ENCODE peak calls at places on chromosomes 3 and 15, in ten cellular contexts. One of them, this sample, is unnamed.

GRCh38 chr15:78879517-78880241 is 7.0 kb downstream of the MORF4L1 start:
- DNase-seq in thoracic aorta: no peak
- DNase-seq in adrenal gland: no peak
- DNase-seq in dorsolateral prefrontal cortex: no peak
- DNase-seq in choroid plexus epithelial cell: no peak
- DNase-seq in brain microvascular endothelial cell: no peak
- DNase-seq in astrocyte of the spinal cord: no peak
- DNase-seq in body of pancreas: no peak
- DNase-seq in mammary epithelial cell: no peak
- DNase-seq in fibroblast of lung: peak; percentile 26
- DNase-seq in this sample: no peak

GRCh38 chr15:42082141-42082540 is 12.2 kb downstream of the PLA2G4D start:
- DNase-seq in thoracic aorta: no peak
- DNase-seq in adrenal gland: no peak
- DNase-seq in dorsolateral prefrontal cortex: no peak
- DNase-seq in choroid plexus epithelial cell: no peak
- DNase-seq in brain microvascular endothelial cell: no peak
- DNase-seq in astrocyte of the spinal cord: no peak
- DNase-seq in body of pancreas: no peak
- DNase-seq in mammary epithelial cell: no peak
- DNase-seq in fibroblast of lung: no peak
- DNase-seq in this sample: no peak

GRCh38 chr3:48552111-48552911 is 4.3 kb downstream of the PFKFB4 start:
- DNase-seq in thoracic aorta: no peak
- DNase-seq in adrenal gland: no peak
- DNase-seq in dorsolateral prefrontal cortex: no peak
- DNase-seq in choroid plexus epithelial cell: no peak
- DNase-seq in brain microvascular endothelial cell: no peak
- DNase-seq in astrocyte of the spinal cord: no peak
- DNase-seq in body of pancreas: peak; percentile 94
- DNase-seq in mammary epithelial cell: no peak
- DNase-seq in fibroblast of lung: no peak
- DNase-seq in this sample: no peak

GRCh38 chr3:78140274-78140673 is 1100.4 kb downstream of the ROBO2 start:
- DNase-seq in thoracic aorta: no peak
- DNase-seq in adrenal gland: no peak
- DNase-seq in dorsolateral prefrontal cortex: no peak
- DNase-seq in choroid plexus epithelial cell: peak; percentile 53
- DNase-seq in brain microvascular endothelial cell: no peak
- DNase-seq in astrocyte of the spinal cord: peak; percentile 10
- DNase-seq in body of pancreas: no peak
- DNase-seq in mammary epithelial cell: no peak
- DNase-seq in fibroblast of lung: peak; percentile 26
- DNase-seq in this sample: no peak

GRCh38 chr15:63015618-63016017 is 26.9 kb upstream of the TPM1 start:
- DNase-seq in thoracic aorta: no peak
- DNase-seq in adrenal gland: peak; percentile 73
- DNase-seq in dorsolateral prefrontal cortex: no peak
- DNase-seq in choroid plexus epithelial cell: peak; percentile 85
- DNase-seq in brain microvascular endothelial cell: peak; percentile 78
- DNase-seq in astrocyte of the spinal cord: peak; percentile 69
- DNase-seq in body of pancreas: peak; percentile 41
- DNase-seq in mammary epithelial cell: peak; percentile 76
- DNase-seq in fibroblast of lung: peak; percentile 80
- DNase-seq in this sample: no peak

GRCh38 chr15:38670142-38671002 is 105.8 kb upstream of the RASGRP1 start:
- DNase-seq in thoracic aorta: no peak
- DNase-seq in adrenal gland: no peak
- DNase-seq in dorsolateral prefrontal cortex: no peak
- DNase-seq in choroid plexus epithelial cell: no peak
- DNase-seq in brain microvascular endothelial cell: no peak
- DNase-seq in astrocyte of the spinal cord: no peak
- DNase-seq in body of pancreas: no peak
- DNase-seq in mammary epithelial cell: no peak
- DNase-seq in fibroblast of lung: no peak
- DNase-seq in this sample: no peak

GRCh38 chr3:51819709-51820406 is 40.8 kb upstream of the IQCF6 start:
- DNase-seq in thoracic aorta: no peak
- DNase-seq in adrenal gland: no peak
- DNase-seq in dorsolateral prefrontal cortex: no peak
- DNase-seq in choroid plexus epithelial cell: no peak
- DNase-seq in brain microvascular endothelial cell: no peak
- DNase-seq in astrocyte of the spinal cord: no peak
- DNase-seq in body of pancreas: no peak
- DNase-seq in mammary epithelial cell: no peak
- DNase-seq in fibroblast of lung: no peak
- DNase-seq in this sample: no peak

GRCh38 chr3:177530908-177531307 is 333.6 kb upstream of the TBL1XR1 start:
- DNase-seq in thoracic aorta: no peak
- DNase-seq in adrenal gland: no peak
- DNase-seq in dorsolateral prefrontal cortex: no peak
- DNase-seq in choroid plexus epithelial cell: no peak
- DNase-seq in brain microvascular endothelial cell: no peak
- DNase-seq in astrocyte of the spinal cord: no peak
- DNase-seq in body of pancreas: no peak
- DNase-seq in mammary epithelial cell: no peak
- DNase-seq in fibroblast of lung: no peak
- DNase-seq in this sample: peak; percentile 8

GRCh38 chr3:160885791-160886286 is 129.8 kb downstream of the PPM1L start:
- DNase-seq in thoracic aorta: no peak
- DNase-seq in adrenal gland: peak; percentile 71
- DNase-seq in dorsolateral prefrontal cortex: peak; percentile 74
- DNase-seq in choroid plexus epithelial cell: peak; percentile 87
- DNase-seq in brain microvascular endothelial cell: peak; percentile 82
- DNase-seq in astrocyte of the spinal cord: peak; percentile 53
- DNase-seq in body of pancreas: peak; percentile 42
- DNase-seq in mammary epithelial cell: no peak
- DNase-seq in fibroblast of lung: peak; percentile 92
- DNase-seq in this sample: peak; percentile 47

GRCh38 chr15:89101302-89102191 is 13.3 kb downstream of the ABHD2 start:
- DNase-seq in thoracic aorta: peak; percentile 68
- DNase-seq in adrenal gland: peak; percentile 90
- DNase-seq in dorsolateral prefrontal cortex: no peak
- DNase-seq in choroid plexus epithelial cell: peak; percentile 98
- DNase-seq in brain microvascular endothelial cell: peak; percentile 96
- DNase-seq in astrocyte of the spinal cord: peak; percentile 98
- DNase-seq in body of pancreas: peak; percentile 68
- DNase-seq in mammary epithelial cell: peak; percentile 98
- DNase-seq in fibroblast of lung: peak; percentile 95
- DNase-seq in this sample: peak; percentile 97

GRCh38 chr15:90413411-90414379 is 25.7 kb downstream of the IQGAP1 start:
- DNase-seq in thoracic aorta: no peak
- DNase-seq in adrenal gland: no peak
- DNase-seq in dorsolateral prefrontal cortex: no peak
- DNase-seq in choroid plexus epithelial cell: peak; percentile 63
- DNase-seq in brain microvascular endothelial cell: peak; percentile 78
- DNase-seq in astrocyte of the spinal cord: peak; percentile 77
- DNase-seq in body of pancreas: no peak
- DNase-seq in mammary epithelial cell: no peak
- DNase-seq in fibroblast of lung: peak; percentile 59
- DNase-seq in this sample: no peak

GRCh38 chr3:181358060-181358459 is 353.7 kb upstream of the SOX2 start:
- DNase-seq in thoracic aorta: no peak
- DNase-seq in adrenal gland: no peak
- DNase-seq in dorsolateral prefrontal cortex: no peak
- DNase-seq in choroid plexus epithelial cell: no peak
- DNase-seq in brain microvascular endothelial cell: no peak
- DNase-seq in astrocyte of the spinal cord: no peak
- DNase-seq in body of pancreas: no peak
- DNase-seq in mammary epithelial cell: no peak
- DNase-seq in fibroblast of lung: no peak
- DNase-seq in this sample: no peak

GRCh38 chr15:88707766-88708165 is 69.0 kb downstream of the ISG20 start:
- DNase-seq in thoracic aorta: no peak
- DNase-seq in adrenal gland: no peak
- DNase-seq in dorsolateral prefrontal cortex: no peak
- DNase-seq in choroid plexus epithelial cell: no peak
- DNase-seq in brain microvascular endothelial cell: peak; percentile 15
- DNase-seq in astrocyte of the spinal cord: no peak
- DNase-seq in body of pancreas: no peak
- DNase-seq in mammary epithelial cell: no peak
- DNase-seq in fibroblast of lung: no peak
- DNase-seq in this sample: no peak

GRCh38 chr15:66108483-66109270 is 144.9 kb downstream of the MEGF11 start:
- DNase-seq in thoracic aorta: no peak
- DNase-seq in adrenal gland: no peak
- DNase-seq in dorsolateral prefrontal cortex: peak; percentile 22
- DNase-seq in choroid plexus epithelial cell: no peak
- DNase-seq in brain microvascular endothelial cell: no peak
- DNase-seq in astrocyte of the spinal cord: no peak
- DNase-seq in body of pancreas: no peak
- DNase-seq in mammary epithelial cell: no peak
- DNase-seq in fibroblast of lung: no peak
- DNase-seq in this sample: no peak

GRCh38 chr3:37810788-37811187 is 50.9 kb upstream of the CTDSPL start:
- DNase-seq in thoracic aorta: no peak
- DNase-seq in adrenal gland: no peak
- DNase-seq in dorsolateral prefrontal cortex: no peak
- DNase-seq in choroid plexus epithelial cell: no peak
- DNase-seq in brain microvascular endothelial cell: no peak
- DNase-seq in astrocyte of the spinal cord: no peak
- DNase-seq in body of pancreas: no peak
- DNase-seq in mammary epithelial cell: no peak
- DNase-seq in fibroblast of lung: no peak
- DNase-seq in this sample: no peak

GRCh38 chr15:51499379-51499976 is 123.1 kb downstream of the DMXL2 start:
- DNase-seq in thoracic aorta: no peak
- DNase-seq in adrenal gland: no peak
- DNase-seq in dorsolateral prefrontal cortex: no peak
- DNase-seq in choroid plexus epithelial cell: peak; percentile 74
- DNase-seq in brain microvascular endothelial cell: peak; percentile 35
- DNase-seq in astrocyte of the spinal cord: peak; percentile 48
- DNase-seq in body of pancreas: no peak
- DNase-seq in mammary epithelial cell: peak; percentile 48
- DNase-seq in fibroblast of lung: peak; percentile 66
- DNase-seq in this sample: no peak

GRCh38 chr3:116864627-116864927 is 155.0 kb downstream of the TUSC7 start:
- DNase-seq in thoracic aorta: no peak
- DNase-seq in adrenal gland: no peak
- DNase-seq in dorsolateral prefrontal cortex: no peak
- DNase-seq in choroid plexus epithelial cell: no peak
- DNase-seq in brain microvascular endothelial cell: no peak
- DNase-seq in astrocyte of the spinal cord: no peak
- DNase-seq in body of pancreas: no peak
- DNase-seq in mammary epithelial cell: no peak
- DNase-seq in fibroblast of lung: no peak
- DNase-seq in this sample: no peak
- H3K4me3 ChIP-seq in thoracic aorta: peak overlapping the region; percentile 68
- H3K4me3 ChIP-seq in adrenal gland: no peak overlapping the region
- H3K4me3 ChIP-seq in dorsolateral prefrontal cortex: peak overlapping the region; percentile 50
- H3K4me3 ChIP-seq in choroid plexus epithelial cell: no peak overlapping the region
- H3K4me3 ChIP-seq in brain microvascular endothelial cell: peak overlapping the region; percentile 57
- H3K4me3 ChIP-seq in astrocyte of the spinal cord: no peak overlapping the region
- H3K4me3 ChIP-seq in body of pancreas: no peak overlapping the region
- H3K4me3 ChIP-seq in mammary epithelial cell: no peak overlapping the region
- H3K4me3 ChIP-seq in fibroblast of lung: no peak overlapping the region
- H3K4me3 ChIP-seq in this sample: no peak overlapping the region

DNA sequence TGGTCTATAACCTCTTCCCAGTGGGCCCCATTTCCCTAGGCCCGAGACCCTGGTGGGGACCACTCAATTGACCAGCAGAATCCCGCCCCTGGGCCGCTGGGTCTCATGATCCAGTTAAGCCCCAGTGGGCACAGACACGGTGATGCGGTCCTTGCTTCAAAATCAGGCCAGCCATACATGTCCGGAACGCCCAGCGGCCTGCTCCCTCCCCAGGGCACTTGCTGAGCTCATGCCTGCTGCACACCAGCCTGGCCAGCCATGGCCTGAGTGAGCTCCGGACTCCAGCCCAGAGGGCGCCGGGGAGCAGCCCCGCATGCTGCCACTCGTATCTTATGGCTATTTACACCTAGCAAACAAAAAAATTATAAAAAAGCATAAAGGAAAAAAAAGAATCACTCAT is 34.4 kb upstream of the IQSEC1 start:
- DNase-seq in thoracic aorta: no peak
- DNase-seq in adrenal gland: peak; percentile 16
- DNase-seq in dorsolateral prefrontal cortex: no peak
- DNase-seq in choroid plexus epithelial cell: no peak
- DNase-seq in brain microvascular endothelial cell: no peak
- DNase-seq in astrocyte of the spinal cord: no peak
- DNase-seq in body of pancreas: peak; percentile 5
- DNase-seq in mammary epithelial cell: no peak
- DNase-seq in fibroblast of lung: no peak
- DNase-seq in this sample: no peak
- TF ChIP-seq CTCF in thoracic aorta: no peak
- TF ChIP-seq CTCF in adrenal gland: no peak
- TF ChIP-seq CTCF in dorsolateral prefrontal cortex: no peak
- TF ChIP-seq CTCF in choroid plexus epithelial cell: no peak
- TF ChIP-seq CTCF in brain microvascular endothelial cell: no peak
- TF ChIP-seq CTCF in astrocyte of the spinal cord: no peak
- TF ChIP-seq CTCF in body of pancreas: no peak
- TF ChIP-seq CTCF in mammary epithelial cell: no peak
- TF ChIP-seq CTCF in fibroblast of lung: no peak
- TF ChIP-seq CTCF in this sample: peak; percentile 14

DNA sequence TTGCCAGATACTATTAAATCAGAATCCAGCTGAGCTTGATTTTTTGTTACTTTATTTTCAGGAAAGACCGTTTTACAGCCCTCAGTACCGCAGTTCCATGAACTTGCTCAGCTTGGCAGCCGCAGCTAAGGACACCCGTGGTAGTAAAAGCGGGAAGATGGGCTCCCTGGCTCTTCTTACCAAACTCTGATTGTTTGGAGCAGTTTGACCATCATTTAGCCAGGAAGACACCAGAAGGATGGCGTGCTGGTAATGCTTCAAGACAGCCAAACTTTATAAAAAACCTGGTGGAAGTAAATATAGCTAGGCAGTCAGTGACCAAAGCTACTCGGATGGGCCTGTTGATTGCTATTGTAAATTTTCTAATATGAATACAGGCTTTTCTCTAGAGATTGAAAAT is 28.9 kb downstream of the POLR2M start:
- DNase-seq in thoracic aorta: no peak
- DNase-seq in adrenal gland: no peak
- DNase-seq in dorsolateral prefrontal cortex: no peak
- DNase-seq in choroid plexus epithelial cell: peak; percentile 5
- DNase-seq in brain microvascular endothelial cell: no peak
- DNase-seq in astrocyte of the spinal cord: no peak
- DNase-seq in body of pancreas: no peak
- DNase-seq in mammary epithelial cell: no peak
- DNase-seq in fibroblast of lung: no peak
- DNase-seq in this sample: no peak
- H3K4me3 ChIP-seq in thoracic aorta: no peak overlapping the region
- H3K4me3 ChIP-seq in adrenal gland: no peak overlapping the region
- H3K4me3 ChIP-seq in dorsolateral prefrontal cortex: no peak overlapping the region
- H3K4me3 ChIP-seq in choroid plexus epithelial cell: no peak overlapping the region
- H3K4me3 ChIP-seq in brain microvascular endothelial cell: no peak overlapping the region
- H3K4me3 ChIP-seq in astrocyte of the spinal cord: no peak overlapping the region
- H3K4me3 ChIP-seq in body of pancreas: no peak overlapping the region
- H3K4me3 ChIP-seq in mammary epithelial cell: no peak overlapping the region
- H3K4me3 ChIP-seq in fibroblast of lung: no peak overlapping the region
- H3K4me3 ChIP-seq in this sample: no peak overlapping the region

DNA sequence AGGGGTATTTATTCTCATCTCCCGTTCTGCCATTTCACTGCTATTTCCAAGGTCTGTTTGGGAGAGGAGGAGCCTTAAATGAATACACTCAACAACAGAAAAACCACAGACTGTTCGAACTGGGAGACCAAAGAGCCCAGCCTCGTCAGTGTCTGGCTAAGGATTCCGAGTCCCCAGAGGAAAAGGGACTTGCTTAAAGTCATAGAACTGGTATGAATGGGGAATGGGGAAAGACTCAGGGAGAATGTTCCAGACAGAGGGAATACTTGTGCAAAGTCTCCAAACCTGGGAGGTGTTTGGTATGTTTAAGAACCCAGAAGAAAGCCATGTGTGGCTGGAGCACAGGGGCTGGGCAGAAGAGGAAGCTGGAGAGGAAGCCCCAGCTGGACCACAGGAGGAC is 46.9 kb downstream of the FAM43A start:
- DNase-seq in thoracic aorta: no peak
- DNase-seq in adrenal gland: no peak
- DNase-seq in dorsolateral prefrontal cortex: no peak
- DNase-seq in choroid plexus epithelial cell: no peak
- DNase-seq in brain microvascular endothelial cell: no peak
- DNase-seq in astrocyte of the spinal cord: no peak
- DNase-seq in body of pancreas: no peak
- DNase-seq in mammary epithelial cell: no peak
- DNase-seq in fibroblast of lung: no peak
- DNase-seq in this sample: no peak
- TF ChIP-seq CTCF in thoracic aorta: no peak
- TF ChIP-seq CTCF in adrenal gland: no peak
- TF ChIP-seq CTCF in dorsolateral prefrontal cortex: no peak
- TF ChIP-seq CTCF in choroid plexus epithelial cell: no peak
- TF ChIP-seq CTCF in brain microvascular endothelial cell: no peak
- TF ChIP-seq CTCF in astrocyte of the spinal cord: no peak
- TF ChIP-seq CTCF in body of pancreas: no peak
- TF ChIP-seq CTCF in mammary epithelial cell: no peak
- TF ChIP-seq CTCF in fibroblast of lung: no peak
- TF ChIP-seq CTCF in this sample: no peak